ENCODE peak calls at places on chromosomes 12 and 14, in five cellular contexts. One of them, this sample, is unnamed.

GRCh38 chr12:41629606-41630005 is 441.5 kb downstream of the PDZRN4 start:
- DNase-seq in ureter: no peak
- DNase-seq in Caki2: no peak
- DNase-seq in GM12891: no peak
- DNase-seq in NCI-H1105 treated with DMSO at 0.1 percent for 48 hours: no peak
- DNase-seq in this sample: no peak

GRCh38 chr12:11719678-11720099 is 70.2 kb downstream of the ETV6 start:
- DNase-seq in ureter: no peak
- DNase-seq in Caki2: peak; percentile 41
- DNase-seq in GM12891: no peak
- DNase-seq in NCI-H1105 treated with DMSO at 0.1 percent for 48 hours: no peak
- DNase-seq in this sample: no peak

GRCh38 chr14:36724162-36724561 is 62.5 kb downstream of the PAX9 start:
- DNase-seq in ureter: no peak
- DNase-seq in Caki2: no peak
- DNase-seq in GM12891: no peak
- DNase-seq in NCI-H1105 treated with DMSO at 0.1 percent for 48 hours: no peak
- DNase-seq in this sample: no peak

GRCh38 chr14:103492572-103492971 is 30.1 kb downstream of the CKB start:
- DNase-seq in ureter: no peak
- DNase-seq in Caki2: no peak
- DNase-seq in GM12891: no peak
- DNase-seq in NCI-H1105 treated with DMSO at 0.1 percent for 48 hours: no peak
- DNase-seq in this sample: no peak

GRCh38 chr12:123263196-123263817 is 8.3 kb downstream of the CDK2AP1 start:
- DNase-seq in ureter: no peak
- DNase-seq in Caki2: no peak
- DNase-seq in GM12891: no peak
- DNase-seq in NCI-H1105 treated with DMSO at 0.1 percent for 48 hours: peak; percentile 7
- DNase-seq in this sample: no peak

GRCh38 chr14:69214376-69214775 is 23.1 kb downstream of the EXD2 start:
- DNase-seq in ureter: no peak
- DNase-seq in Caki2: no peak
- DNase-seq in GM12891: no peak
- DNase-seq in NCI-H1105 treated with DMSO at 0.1 percent for 48 hours: no peak
- DNase-seq in this sample: no peak

GRCh38 chr12:10392394-10392930 is 2.6 kb upstream of the KLRK1 start:
- DNase-seq in ureter: peak; percentile 62
- DNase-seq in Caki2: no peak
- DNase-seq in GM12891: no peak
- DNase-seq in NCI-H1105 treated with DMSO at 0.1 percent for 48 hours: no peak
- DNase-seq in this sample: no peak

GRCh38 chr14:65153101-65153500 is 50.8 kb upstream of the MAX start:
- DNase-seq in ureter: no peak
- DNase-seq in Caki2: no peak
- DNase-seq in GM12891: no peak
- DNase-seq in NCI-H1105 treated with DMSO at 0.1 percent for 48 hours: no peak
- DNase-seq in this sample: no peak

GRCh38 chr14:100065942-100066574 is 836 bp downstream of the EVL start:
- DNase-seq in ureter: no peak
- DNase-seq in Caki2: no peak
- DNase-seq in GM12891: no peak
- DNase-seq in NCI-H1105 treated with DMSO at 0.1 percent for 48 hours: no peak
- DNase-seq in this sample: peak; percentile 89

GRCh38 chr12:52521581-52522266 is 1.5 kb upstream of the KRT5 start:
- DNase-seq in ureter: no peak
- DNase-seq in Caki2: no peak
- DNase-seq in GM12891: no peak
- DNase-seq in NCI-H1105 treated with DMSO at 0.1 percent for 48 hours: no peak
- DNase-seq in this sample: peak; percentile 3